ENCODE peak calls at places on chromosomes 5 and 9, in ten cellular contexts. One of them, this sample, is unnamed. For H3K4me1, the result is how much of the 10 kb centered on the place peaks cover.

GRCh38 chr9:118896356-118897000 is 472.8 kb downstream of the BRINP1 start:
- DNase-seq in IMR-90: no peak
- DNase-seq in kidney: no peak
- DNase-seq in lung: no peak
- DNase-seq in tibial nerve: no peak
- DNase-seq in fibroblast of lung: no peak
- DNase-seq in spleen: no peak
- DNase-seq in gastrocnemius medialis: no peak
- DNase-seq in astrocyte: peak
- DNase-seq in transverse colon: no peak
- DNase-seq in this sample: no peak

GRCh38 chr5:74232281-74232680 is 408.2 kb downstream of the ENC1 start:
- DNase-seq in IMR-90: peak
- DNase-seq in kidney: no peak
- DNase-seq in lung: no peak
- DNase-seq in tibial nerve: no peak
- DNase-seq in fibroblast of lung: peak
- DNase-seq in spleen: no peak
- DNase-seq in gastrocnemius medialis: no peak
- DNase-seq in astrocyte: peak
- DNase-seq in transverse colon: no peak
- DNase-seq in this sample: no peak

GRCh38 chr5:139147743-139148079 is 50.5 kb downstream of the SIL1 start:
- DNase-seq in IMR-90: peak
- DNase-seq in kidney: peak
- DNase-seq in lung: peak
- DNase-seq in tibial nerve: no peak
- DNase-seq in fibroblast of lung: peak
- DNase-seq in spleen: no peak
- DNase-seq in gastrocnemius medialis: peak
- DNase-seq in astrocyte: peak
- DNase-seq in transverse colon: peak
- DNase-seq in this sample: no peak

GRCh38 chr5:115313632-115314031 is 17.2 kb upstream of the CCDC112 start:
- DNase-seq in IMR-90: no peak
- DNase-seq in kidney: no peak
- DNase-seq in lung: no peak
- DNase-seq in tibial nerve: no peak
- DNase-seq in fibroblast of lung: no peak
- DNase-seq in spleen: no peak
- DNase-seq in gastrocnemius medialis: no peak
- DNase-seq in astrocyte: no peak
- DNase-seq in transverse colon: no peak
- DNase-seq in this sample: no peak

GRCh38 chr9:93960221-93960970 is 5.2 kb upstream of the BARX1 start:
- DNase-seq in IMR-90: no peak
- DNase-seq in kidney: no peak
- DNase-seq in lung: no peak
- DNase-seq in tibial nerve: no peak
- DNase-seq in fibroblast of lung: peak
- DNase-seq in spleen: no peak
- DNase-seq in gastrocnemius medialis: no peak
- DNase-seq in astrocyte: no peak
- DNase-seq in transverse colon: peak
- DNase-seq in this sample: no peak

GRCh38 chr9:133163559-133164208 is at the start of gene GBGT1:
- DNase-seq in IMR-90: no peak
- DNase-seq in kidney: peak
- DNase-seq in lung: no peak
- DNase-seq in tibial nerve: peak
- DNase-seq in fibroblast of lung: peak
- DNase-seq in spleen: peak
- DNase-seq in gastrocnemius medialis: peak
- DNase-seq in astrocyte: no peak
- DNase-seq in transverse colon: peak
- DNase-seq in this sample: peak

GRCh38 chr5:57491369-57491965 is 8.9 kb upstream of the ACTBL2 start:
- DNase-seq in IMR-90: no peak
- DNase-seq in kidney: no peak
- DNase-seq in lung: no peak
- DNase-seq in tibial nerve: no peak
- DNase-seq in fibroblast of lung: no peak
- DNase-seq in spleen: no peak
- DNase-seq in gastrocnemius medialis: no peak
- DNase-seq in astrocyte: no peak
- DNase-seq in transverse colon: no peak
- DNase-seq in this sample: no peak

GRCh38 chr9:83449981-83450380 is 88.2 kb downstream of the FRMD3 start:
- DNase-seq in IMR-90: no peak
- DNase-seq in kidney: no peak
- DNase-seq in lung: no peak
- DNase-seq in tibial nerve: no peak
- DNase-seq in fibroblast of lung: no peak
- DNase-seq in spleen: no peak
- DNase-seq in gastrocnemius medialis: no peak
- DNase-seq in astrocyte: no peak
- DNase-seq in transverse colon: no peak
- DNase-seq in this sample: no peak

GRCh38 chr5:138138949-138139775 is at the start of gene NME5:
- DNase-seq in IMR-90: peak
- DNase-seq in kidney: peak
- DNase-seq in lung: peak
- DNase-seq in tibial nerve: peak
- DNase-seq in fibroblast of lung: peak
- DNase-seq in spleen: peak
- DNase-seq in gastrocnemius medialis: peak
- DNase-seq in astrocyte: peak
- DNase-seq in transverse colon: peak
- DNase-seq in this sample: no peak

GRCh38 chr9:126806336-126806735 is 1.5 kb downstream of the ZBTB43 start:
- DNase-seq in IMR-90: peak
- DNase-seq in kidney: no peak
- DNase-seq in lung: no peak
- DNase-seq in tibial nerve: no peak
- DNase-seq in fibroblast of lung: peak
- DNase-seq in spleen: no peak
- DNase-seq in gastrocnemius medialis: no peak
- DNase-seq in astrocyte: no peak
- DNase-seq in transverse colon: no peak
- DNase-seq in this sample: no peak

GRCh38 chr5:143716856-143717255 is 95.1 kb upstream of the HMHB1 start:
- DNase-seq in IMR-90: no peak
- DNase-seq in kidney: no peak
- DNase-seq in lung: no peak
- DNase-seq in tibial nerve: no peak
- DNase-seq in fibroblast of lung: no peak
- DNase-seq in spleen: no peak
- DNase-seq in gastrocnemius medialis: no peak
- DNase-seq in astrocyte: no peak
- DNase-seq in transverse colon: no peak
- DNase-seq in this sample: no peak
- H3K27ac ChIP-seq in IMR-90: no peak
- H3K27ac ChIP-seq in kidney: no peak
- H3K27ac ChIP-seq in lung: no peak
- H3K27ac ChIP-seq in tibial nerve: no peak
- H3K27ac ChIP-seq in fibroblast of lung: no peak
- H3K27ac ChIP-seq in spleen: no peak
- H3K27ac ChIP-seq in gastrocnemius medialis: no peak
- H3K27ac ChIP-seq in astrocyte: no peak
- H3K27ac ChIP-seq in transverse colon: no peak
- H3K27ac ChIP-seq in this sample: no peak

GRCh38 chr5:132080595-132080994 is 7.0 kb downstream of the CSF2 start:
- DNase-seq in IMR-90: no peak
- DNase-seq in kidney: no peak
- DNase-seq in lung: no peak
- DNase-seq in tibial nerve: no peak
- DNase-seq in fibroblast of lung: no peak
- DNase-seq in spleen: peak
- DNase-seq in gastrocnemius medialis: no peak
- DNase-seq in astrocyte: no peak
- DNase-seq in transverse colon: no peak
- DNase-seq in this sample: no peak

GRCh38 chr5:132082329-132083023 is 8.9 kb downstream of the CSF2 start:
- DNase-seq in IMR-90: no peak
- DNase-seq in kidney: no peak
- DNase-seq in lung: no peak
- DNase-seq in tibial nerve: no peak
- DNase-seq in fibroblast of lung: no peak
- DNase-seq in spleen: peak
- DNase-seq in gastrocnemius medialis: no peak
- DNase-seq in astrocyte: no peak
- DNase-seq in transverse colon: no peak
- DNase-seq in this sample: no peak

GRCh38 chr5:132079619-132080018 is 6.0 kb downstream of the CSF2 start:
- DNase-seq in IMR-90: no peak
- DNase-seq in kidney: no peak
- DNase-seq in lung: no peak
- DNase-seq in tibial nerve: no peak
- DNase-seq in fibroblast of lung: no peak
- DNase-seq in spleen: peak
- DNase-seq in gastrocnemius medialis: no peak
- DNase-seq in astrocyte: no peak
- DNase-seq in transverse colon: no peak
- DNase-seq in this sample: no peak

GRCh38 chr5:132083065-132083678 is 9.6 kb downstream of the CSF2 start:
- DNase-seq in IMR-90: no peak
- DNase-seq in kidney: no peak
- DNase-seq in lung: no peak
- DNase-seq in tibial nerve: no peak
- DNase-seq in fibroblast of lung: no peak
- DNase-seq in spleen: peak
- DNase-seq in gastrocnemius medialis: no peak
- DNase-seq in astrocyte: no peak
- DNase-seq in transverse colon: no peak
- DNase-seq in this sample: no peak

DNA sequence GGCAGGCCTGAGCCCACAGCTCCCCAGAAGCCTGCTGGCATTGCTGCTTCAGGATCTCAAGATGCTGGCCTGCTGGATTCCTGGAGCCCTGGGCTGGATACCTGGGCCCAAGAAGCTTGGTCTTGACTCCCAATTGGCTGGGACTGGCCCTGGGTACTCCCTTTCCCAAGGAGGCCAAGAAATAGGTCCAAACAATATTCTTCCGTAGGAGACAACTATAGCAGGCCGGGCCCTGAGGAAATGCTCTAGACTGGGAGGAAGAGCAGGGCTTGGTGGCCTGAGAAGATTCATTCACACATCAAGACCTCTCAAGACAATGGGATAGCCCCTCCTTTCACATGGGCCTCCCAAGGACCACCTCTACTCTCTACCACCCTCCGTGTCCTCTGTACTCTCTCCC is 7.9 kb downstream of the CSF2 start:
- DNase-seq in IMR-90: no peak
- DNase-seq in kidney: no peak
- DNase-seq in lung: no peak
- DNase-seq in tibial nerve: no peak
- DNase-seq in fibroblast of lung: no peak
- DNase-seq in spleen: peak
- DNase-seq in gastrocnemius medialis: no peak
- DNase-seq in astrocyte: no peak
- DNase-seq in transverse colon: no peak
- DNase-seq in this sample: no peak
- H3K4me1 ChIP-seq in IMR-90: under half
- H3K4me1 ChIP-seq in kidney: under half
- H3K4me1 ChIP-seq in lung: under half
- H3K4me1 ChIP-seq in tibial nerve: under half
- H3K4me1 ChIP-seq in fibroblast of lung: under half
- H3K4me1 ChIP-seq in spleen: under half
- H3K4me1 ChIP-seq in gastrocnemius medialis: under half
- H3K4me1 ChIP-seq in astrocyte: under half
- H3K4me1 ChIP-seq in transverse colon: under half
- H3K4me1 ChIP-seq in this sample: under half

GRCh38 chr5:96969401-96969800 is 33.5 kb downstream of the LNPEP start:
- DNase-seq in IMR-90: no peak
- DNase-seq in kidney: no peak
- DNase-seq in lung: no peak
- DNase-seq in tibial nerve: no peak
- DNase-seq in fibroblast of lung: no peak
- DNase-seq in spleen: no peak
- DNase-seq in gastrocnemius medialis: no peak
- DNase-seq in astrocyte: no peak
- DNase-seq in transverse colon: no peak
- DNase-seq in this sample: no peak

GRCh38 chr5:96967400-96967799 is 31.5 kb downstream of the LNPEP start:
- DNase-seq in IMR-90: no peak
- DNase-seq in kidney: no peak
- DNase-seq in lung: no peak
- DNase-seq in tibial nerve: no peak
- DNase-seq in fibroblast of lung: no peak
- DNase-seq in spleen: no peak
- DNase-seq in gastrocnemius medialis: no peak
- DNase-seq in astrocyte: no peak
- DNase-seq in transverse colon: no peak
- DNase-seq in this sample: no peak

GRCh38 chr5:96966801-96967200 is 30.9 kb downstream of the LNPEP start:
- DNase-seq in IMR-90: no peak
- DNase-seq in kidney: no peak
- DNase-seq in lung: no peak
- DNase-seq in tibial nerve: no peak
- DNase-seq in fibroblast of lung: no peak
- DNase-seq in spleen: no peak
- DNase-seq in gastrocnemius medialis: no peak
- DNase-seq in astrocyte: no peak
- DNase-seq in transverse colon: no peak
- DNase-seq in this sample: no peak

GRCh38 chr5:96968614-96969013 is 32.7 kb downstream of the LNPEP start:
- DNase-seq in IMR-90: peak
- DNase-seq in kidney: no peak
- DNase-seq in lung: no peak
- DNase-seq in tibial nerve: no peak
- DNase-seq in fibroblast of lung: peak
- DNase-seq in spleen: no peak
- DNase-seq in gastrocnemius medialis: no peak
- DNase-seq in astrocyte: no peak
- DNase-seq in transverse colon: no peak
- DNase-seq in this sample: no peak

GRCh38 chr5:96968074-96968473 is 32.2 kb downstream of the LNPEP start:
- DNase-seq in IMR-90: peak
- DNase-seq in kidney: no peak
- DNase-seq in lung: no peak
- DNase-seq in tibial nerve: no peak
- DNase-seq in fibroblast of lung: peak
- DNase-seq in spleen: no peak
- DNase-seq in gastrocnemius medialis: no peak
- DNase-seq in astrocyte: peak
- DNase-seq in transverse colon: no peak
- DNase-seq in this sample: no peak
- H3K4me3 ChIP-seq in IMR-90: no peak
- H3K4me3 ChIP-seq in kidney: no peak
- H3K4me3 ChIP-seq in lung: no peak
- H3K4me3 ChIP-seq in tibial nerve: no peak
- H3K4me3 ChIP-seq in fibroblast of lung: no peak
- H3K4me3 ChIP-seq in spleen: no peak
- H3K4me3 ChIP-seq in gastrocnemius medialis: no peak
- H3K4me3 ChIP-seq in astrocyte: no peak
- H3K4me3 ChIP-seq in transverse colon: no peak
- H3K4me3 ChIP-seq in this sample: no peak

DNA sequence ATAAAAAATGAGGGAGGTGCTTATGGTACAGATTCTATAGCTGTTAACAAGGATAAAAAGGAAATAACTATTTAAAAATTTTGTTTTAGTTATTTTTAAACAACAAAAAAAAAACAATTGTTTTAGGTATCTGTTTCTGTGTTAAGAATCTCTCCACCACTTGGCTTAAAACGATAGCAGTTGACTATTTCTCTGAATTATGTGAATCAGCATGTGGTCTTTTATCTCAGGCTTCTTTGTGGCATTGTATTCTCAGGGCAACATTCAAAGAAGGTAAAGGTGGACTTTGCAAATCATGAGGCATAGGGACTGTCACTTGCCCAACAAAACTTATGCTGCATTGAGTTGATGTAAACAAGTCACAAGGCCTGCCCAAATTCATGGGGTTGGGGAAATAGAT is 55.2 kb downstream of the ERBIN start:
- DNase-seq in IMR-90: no peak
- DNase-seq in kidney: no peak
- DNase-seq in lung: no peak
- DNase-seq in tibial nerve: no peak
- DNase-seq in fibroblast of lung: no peak
- DNase-seq in spleen: no peak
- DNase-seq in gastrocnemius medialis: no peak
- DNase-seq in astrocyte: no peak
- DNase-seq in transverse colon: no peak
- DNase-seq in this sample: no peak
- H3K27ac ChIP-seq in IMR-90: no peak
- H3K27ac ChIP-seq in kidney: no peak
- H3K27ac ChIP-seq in lung: no peak
- H3K27ac ChIP-seq in tibial nerve: no peak
- H3K27ac ChIP-seq in fibroblast of lung: no peak
- H3K27ac ChIP-seq in spleen: no peak
- H3K27ac ChIP-seq in gastrocnemius medialis: peak
- H3K27ac ChIP-seq in astrocyte: no peak
- H3K27ac ChIP-seq in transverse colon: no peak
- H3K27ac ChIP-seq in this sample: no peak

This sample was measured in CD4-positive, alpha-beta memory T cell.